ENCODE peak calls at places on chromosomes 1 and 21, in four cellular contexts. S is SK-N-SH, J is H1, C is K562. H is an unnamed sample.

GRCh38 chr1:2316451-2316940 is 74.9 kb downstream of the MORN1 start:
- DNase-seq in S (no peak), J (no peak), C (no peak), H (no peak)

GRCh38 chr1:64098856-64099606 is 104.4 kb upstream of the UBE2U start:
- DNase-seq in C (no peak), J (no peak), S (no peak), H (no peak)

GRCh38 chr1:152167835-152168534 is 9.0 kb upstream of the RPTN start:
- DNase-seq in J (no peak), S (no peak), C (no peak), H (no peak)

GRCh38 chr1:243323481-243323880 is 67.6 kb downstream of the SDCCAG8 start:
- DNase-seq in S (no peak), C (no peak), J (no peak), H (no peak)

GRCh38 chr1:29688477-29689365 is 452.4 kb downstream of the PTPRU start:
- DNase-seq in S (no peak), C (peak; percentile 51), J (no peak), H (no peak)

GRCh38 chr1:106584127-106584526 is 472.3 kb upstream of the PRMT6 start:
- DNase-seq in S (no peak), C (no peak), J (no peak), H (no peak)

GRCh38 chr1:9331558-9332346 is 39.1 kb downstream of the SPSB1 start:
- DNase-seq in J (no peak), C (no peak), S (no peak), H (no peak)

GRCh38 chr1:235783148-235783776 is 83.4 kb downstream of the LYST start:
- DNase-seq in J (no peak), C (peak; percentile 34), S (peak; percentile 27), H (no peak)

GRCh38 chr1:29805122-29805895 is 569.0 kb downstream of the PTPRU start:
- DNase-seq in S (peak; percentile 15), J (no peak), C (no peak), H (no peak)

GRCh38 chr1:85201340-85202091 is 700 bp upstream of the SYDE2 start:
- DNase-seq in C (peak; percentile 76), S (peak; percentile 60), J (peak; percentile 53), H (peak; percentile 89)

GRCh38 chr1:40944326-40944725 is 35.2 kb upstream of the CTPS1 start:
- DNase-seq in C (no peak), S (no peak), J (no peak), H (no peak)

GRCh38 chr1:53449026-53449425 is 10.2 kb upstream of the DMRTB1 start:
- DNase-seq in S (no peak), C (no peak), J (no peak), H (no peak)

GRCh38 chr21:16345757-16346156 is 616.0 kb downstream of the USP25 start:
- DNase-seq in J (no peak), C (no peak), S (peak; percentile 16), H (no peak)

GRCh38 chr21:16342932-16343331 is 613.1 kb downstream of the USP25 start:
- DNase-seq in S (no peak), C (no peak), J (no peak), H (no peak)

GRCh38 chr21:16347223-16347622 is 617.4 kb downstream of the USP25 start:
- DNase-seq in C (no peak), S (no peak), J (no peak), H (no peak)

DNA sequence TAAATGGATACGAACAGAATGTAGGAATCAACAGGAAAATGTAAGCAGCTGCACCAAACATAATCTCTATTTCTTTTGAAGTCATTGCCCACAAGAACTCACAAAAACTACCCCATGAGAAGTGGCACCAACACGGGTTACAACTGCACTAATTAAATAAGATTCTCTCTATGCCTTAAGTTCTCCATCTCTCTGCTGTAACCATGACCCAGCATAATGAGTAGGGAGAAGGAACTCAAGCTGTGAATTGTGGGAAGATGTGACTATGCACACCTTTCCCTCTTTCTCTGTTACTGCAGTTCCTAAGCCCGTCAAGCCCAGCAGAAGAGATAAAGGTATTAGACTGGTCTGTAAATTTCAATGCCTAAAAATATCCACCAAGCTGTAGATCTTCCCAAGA is 614.0 kb downstream of the USP25 start:
- DNase-seq in S (no peak), C (no peak), J (no peak), H (no peak)
- TF ChIP-seq USF2 in S (no peak), C (no peak), J (no peak), H (no peak)

GRCh38 chr21:27149034-27149433 is 182.1 kb upstream of the ADAMTS5 start:
- DNase-seq in J (no peak), C (no peak), S (no peak), H (no peak)
- TF ChIP-seq TEAD4 in J (no peak), C (no peak), S (no peak), H (no peak)

DNA sequence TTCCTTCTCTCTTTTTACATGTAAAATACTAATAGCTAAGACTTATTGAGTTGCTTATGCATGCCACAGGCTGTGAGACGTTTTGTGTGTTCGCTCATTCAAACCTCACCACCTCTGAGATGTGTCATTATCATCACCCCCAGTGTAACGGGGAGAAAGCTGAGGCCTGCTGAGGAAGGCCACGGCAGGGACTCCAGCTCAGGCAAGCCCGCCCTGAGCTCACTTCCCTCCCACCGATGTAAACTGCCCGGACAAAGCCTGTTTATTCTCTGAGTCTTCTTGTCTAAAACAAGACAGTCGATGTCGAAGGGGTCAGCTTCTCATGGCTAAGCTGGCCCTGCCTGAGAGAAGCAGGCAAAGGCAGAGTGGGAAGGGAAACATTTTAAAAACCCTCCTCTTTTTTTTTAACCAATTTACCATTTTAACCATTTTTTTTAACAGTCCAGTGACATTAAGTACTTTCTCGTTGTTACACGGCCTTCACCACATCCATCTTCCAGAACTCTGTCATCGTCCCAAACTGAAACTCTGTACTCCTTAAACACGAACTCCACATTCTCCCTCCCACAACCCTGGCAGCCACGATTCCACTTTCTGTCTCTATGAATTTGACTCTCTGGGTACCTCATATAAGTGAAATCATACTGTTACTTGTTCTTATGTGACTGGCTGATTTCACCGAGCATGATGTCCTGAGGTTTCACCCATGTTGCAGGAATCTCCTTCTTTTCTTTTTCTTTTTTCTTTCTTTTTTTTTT is 204.8 kb upstream of the GALNT2 start:
- DNase-seq in S (no peak), J (peak; percentile 15), C (no peak), H (no peak)
- TF ChIP-seq USF2 in S (no peak), J (no peak), C (no peak), H (no peak)

GRCh38 chr1:150152182-150152536 is 2.4 kb downstream of the PLEKHO1 start:
- DNase-seq in C (no peak), S (no peak), J (no peak), H (no peak)
- TF ChIP-seq TEAD4 in C (no peak), S (no peak), J (no peak), H (no peak)

GRCh38 chr1:88741413-88741812 is 57.3 kb downstream of the PKN2 start:
- DNase-seq in J (no peak), S (no peak), C (no peak), H (no peak)

GRCh38 chr1:88744142-88744541 is 60.1 kb downstream of the PKN2 start:
- DNase-seq in S (no peak), C (no peak), J (no peak), H (no peak)

GRCh38 chr1:88742546-88742945 is 58.5 kb downstream of the PKN2 start:
- DNase-seq in J (no peak), S (no peak), C (no peak), H (no peak)

DNA sequence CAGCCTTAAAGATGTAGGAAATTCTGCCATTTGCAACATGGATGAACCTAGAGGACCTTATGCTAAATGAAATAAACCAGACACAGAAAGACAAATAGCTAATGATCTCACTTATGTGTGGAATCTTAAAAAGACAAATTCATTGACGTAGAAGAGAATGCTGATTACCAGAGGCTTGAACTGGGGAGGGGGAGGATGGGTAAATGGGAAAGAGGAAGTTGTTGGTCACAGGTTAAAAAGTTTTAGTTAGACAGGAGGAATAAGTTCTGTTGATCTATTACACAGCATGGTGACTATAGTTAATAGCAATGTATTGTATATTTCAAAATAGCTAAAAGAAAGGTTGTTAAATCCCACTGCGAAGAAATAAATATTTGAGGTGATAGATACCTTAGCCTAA is 62.8 kb downstream of the PKN2 start:
- DNase-seq in S (no peak), C (no peak), J (no peak), H (no peak)
- TF ChIP-seq USF2 in S (no peak), C (no peak), J (no peak), H (no peak)

DNA sequence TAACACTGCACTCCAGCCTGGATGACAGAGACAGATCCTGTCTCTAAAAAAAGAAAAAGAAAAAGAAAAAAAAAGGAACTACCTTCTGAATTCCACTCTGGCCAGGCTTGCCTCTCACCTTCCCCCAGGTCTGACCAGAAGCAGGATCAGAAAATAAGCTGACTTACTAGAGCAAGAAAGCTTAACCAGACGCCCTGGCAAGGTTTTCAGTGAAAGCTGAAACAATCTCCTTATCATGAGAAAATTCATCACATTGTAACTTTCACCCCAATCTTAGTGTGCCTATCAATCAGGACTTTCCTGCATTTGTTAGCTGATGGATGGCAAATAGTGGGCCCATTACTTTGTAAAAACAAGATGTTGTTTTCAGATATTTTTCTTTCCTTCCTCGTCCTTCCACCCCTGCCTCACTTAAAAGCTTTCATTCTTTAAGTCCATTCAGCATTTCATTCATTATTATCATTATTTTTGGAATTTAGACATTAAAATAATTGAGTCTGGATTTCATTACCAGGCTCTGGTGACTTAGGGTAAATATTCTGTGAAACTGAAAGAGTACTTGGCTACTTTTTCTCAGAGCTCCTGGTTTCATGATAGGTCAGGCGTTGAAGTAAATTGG is 96.5 kb upstream of the CD34 start:
- DNase-seq in J (no peak), C (no peak), S (no peak), H (no peak)
- TF ChIP-seq TEAD4 in J (no peak), C (no peak), S (no peak), H (no peak)

GRCh38 chr1:38061290-38061689 is 14.7 kb upstream of the POU3F1 start:
- DNase-seq in C (no peak), S (no peak), J (no peak), H (no peak)

GRCh38 chr1:38063616-38064015 is 17.0 kb upstream of the POU3F1 start:
- DNase-seq in J (no peak), C (no peak), S (no peak), H (no peak)

GRCh38 chr1:38062361-38063288 is 16.0 kb upstream of the POU3F1 start:
- DNase-seq in J (no peak), C (no peak), S (peak; percentile 64), H (no peak)

GRCh38 chr1:38061883-38062328 is 15.3 kb upstream of the POU3F1 start:
- DNase-seq in C (no peak), S (no peak), J (no peak), H (no peak)

GRCh38 chr1:38064232-38064903 is 17.8 kb upstream of the POU3F1 start:
- DNase-seq in J (no peak), C (peak; percentile 78), S (no peak), H (peak; percentile 35)
- TF ChIP-seq USF2 in J (no peak), C (no peak), S (no peak), H (no peak)

GRCh38 chr1:14912831-14913230 is 240.7 kb upstream of the TMEM51 start:
- DNase-seq in C (no peak), J (no peak), S (no peak), H (no peak)

GRCh38 chr1:14909920-14910466 is 243.6 kb upstream of the TMEM51 start:
- DNase-seq in J (no peak), S (no peak), C (no peak), H (no peak)

GRCh38 chr1:14913475-14914155 is 239.9 kb upstream of the TMEM51 start:
- DNase-seq in S (no peak), J (no peak), C (no peak), H (no peak)

GRCh38 chr1:14909273-14909672 is 244.3 kb upstream of the TMEM51 start:
- DNase-seq in C (no peak), J (no peak), S (no peak), H (no peak)

GRCh38 chr1:14910947-14911721 is 242.4 kb upstream of the TMEM51 start:
- DNase-seq in J (no peak), C (no peak), S (no peak), H (no peak)
- TF ChIP-seq TEAD4 in J (no peak), C (no peak), S (no peak), H (no peak)